ENCODE peak calls at places on chromosomes 4 and X, in seven cellular contexts. M is DND-41, Z is neural progenitor cell, T is tibial artery, Q is K562, N is GM06990, Y is aorta. A is an unnamed sample. For H3K27me3, the result is how much of the 10 kb centered on the place peaks cover.

GRCh38 chrX:16797841-16798240 is 11.6 kb downstream of the TXLNG start:
- DNase-seq in M (no peak), Z (no peak), T (no peak), Q (no peak), N (no peak), Y (no peak), A (no peak)

GRCh38 chr4:76504613-76505465 is 69.8 kb downstream of the SHROOM3 start:
- DNase-seq in M (no peak), Z (peak), T (no peak), Q (peak), N (no peak), Y (no peak), A (peak)

GRCh38 chrX:40326186-40326965 is 228.6 kb upstream of the BCOR start:
- DNase-seq in M (no peak), Z (no peak), T (no peak), Q (no peak), N (no peak), Y (no peak), A (no peak)

GRCh38 chr4:76800902-76801301 is 97.0 kb downstream of the SOWAHB start:
- DNase-seq in M (no peak), Z (no peak), T (no peak), Q (no peak), N (no peak), Y (no peak), A (no peak)

GRCh38 chr4:83118869-83119268 is 4.3 kb upstream of the PLAC8 start:
- DNase-seq in M (no peak), Z (no peak), T (no peak), Q (no peak), N (no peak), Y (no peak), A (no peak)

GRCh38 chrX:31837445-31837844 is 765.6 kb upstream of the FTHL17 start:
- DNase-seq in M (no peak), Z (no peak), T (no peak), Q (no peak), N (no peak), Y (no peak), A (no peak)

GRCh38 chr4:169286562-169287301 is 16.0 kb upstream of the SH3RF1 start:
- DNase-seq in M (no peak), Z (no peak), T (no peak), Q (peak), N (no peak), Y (no peak), A (no peak)

GRCh38 chr4:53861856-53862610 is 202.4 kb downstream of the CHIC2 start:
- DNase-seq in M (no peak), Z (no peak), T (no peak), Q (no peak), N (no peak), Y (no peak), A (no peak)

GRCh38 chr4:143352052-143352451 is 15.4 kb downstream of the GAB1 start:
- DNase-seq in M (no peak), Z (no peak), T (no peak), Q (no peak), N (no peak), Y (no peak), A (no peak)

GRCh38 chrX:23317799-23318724 is 16.6 kb upstream of the PTCHD1 start:
- DNase-seq in M (peak), Z (peak), T (no peak), Q (peak), N (no peak), Y (peak), A (peak)

GRCh38 chr4:139553751-139554670 is 2.0 kb downstream of the SETD7 start:
- DNase-seq in M (no peak), Z (no peak), T (no peak), Q (no peak), N (no peak), Y (no peak), A (no peak)

GRCh38 chr4:17763352-17763890 is 18.0 kb downstream of the FAM184B start:
- DNase-seq in M (no peak), Z (no peak), T (no peak), Q (no peak), N (no peak), Y (no peak), A (no peak)

DNA sequence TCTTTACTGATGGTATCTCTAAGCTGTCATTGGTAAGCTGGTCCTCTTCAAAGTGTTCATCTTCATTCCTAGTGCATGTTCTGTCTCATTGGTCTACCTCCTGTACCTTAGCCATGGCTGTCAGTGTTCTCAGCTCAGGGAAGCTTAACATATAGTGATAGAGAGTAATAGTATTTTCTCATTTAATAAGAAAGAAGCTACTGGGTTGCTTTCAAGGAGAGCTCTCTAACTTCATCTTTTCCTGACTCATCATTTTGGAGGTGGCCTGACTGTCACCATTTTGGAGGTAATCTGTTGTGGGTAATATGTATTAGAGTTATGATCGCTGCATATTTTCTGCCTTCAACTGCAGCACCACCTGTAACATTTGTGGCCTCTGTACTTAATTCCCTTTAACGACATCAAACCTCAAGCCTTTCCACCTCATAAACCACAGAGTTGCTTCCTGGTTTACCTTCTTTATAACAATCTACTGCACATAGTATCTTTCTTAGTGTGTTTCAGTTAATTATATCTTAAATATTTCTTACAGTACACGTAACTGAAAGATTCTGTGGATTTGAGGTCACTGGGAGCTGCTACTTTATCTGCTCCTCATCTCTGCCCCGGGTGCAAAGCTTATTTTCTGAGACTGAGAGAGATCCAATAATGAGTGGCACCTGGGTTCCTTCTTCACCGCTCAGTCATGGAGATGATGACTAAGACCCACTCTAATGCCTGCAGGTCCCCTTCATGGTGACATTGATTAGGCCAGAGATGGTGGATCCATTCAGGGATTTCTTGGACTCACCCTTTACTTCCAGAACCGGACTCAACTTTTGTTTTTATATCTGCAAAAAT is 474.1 kb upstream of the TECRL start:
- DNase-seq in M (peak), Z (no peak), T (no peak), Q (no peak), N (no peak), Y (no peak), A (no peak)
- H3K4me3 ChIP-seq in M (no peak), Z (no peak), T (no peak), Q (no peak), N (no peak), Y (no peak), A (no peak)

DNA sequence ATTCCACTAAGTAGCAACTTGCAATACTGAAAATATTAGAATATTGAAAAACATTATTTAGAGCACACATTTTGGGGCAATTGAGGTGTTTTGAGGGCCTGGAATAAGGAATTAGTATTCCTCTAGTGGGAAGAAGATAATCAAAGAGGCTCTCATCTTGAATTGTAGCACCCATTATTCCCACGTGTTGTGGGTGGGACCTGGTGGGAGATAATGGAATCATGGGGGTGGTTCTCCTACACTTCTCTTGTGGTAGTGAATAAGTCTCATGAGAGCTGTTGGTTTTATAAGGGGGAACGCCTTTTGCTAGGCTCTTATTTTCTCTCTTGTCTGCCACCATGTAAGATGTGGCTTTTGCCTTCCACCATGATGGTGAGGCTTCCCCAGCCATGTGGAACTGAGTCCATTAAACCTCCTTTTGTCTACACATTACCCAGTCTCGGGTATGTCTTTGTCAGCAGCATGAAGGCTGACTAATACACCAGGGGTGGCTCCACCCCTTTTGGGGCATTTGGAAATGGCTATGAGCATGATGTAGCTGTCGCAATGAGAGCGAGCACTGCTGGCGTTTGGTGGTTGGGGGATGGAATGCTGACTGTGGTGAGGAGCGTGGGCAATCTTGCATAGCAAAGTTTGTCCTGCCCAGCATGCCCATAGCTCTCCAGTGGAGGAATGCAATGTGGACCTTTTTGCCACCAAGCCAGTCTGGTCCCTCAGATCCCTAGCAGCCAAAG is 308.2 kb downstream of the FRMPD4 start:
- DNase-seq in M (no peak), Z (no peak), T (no peak), Q (no peak), N (no peak), Y (no peak), A (peak)
- H3K27me3 ChIP-seq in M (under half), Z (under half), T (under half), Q (under half), N (under half), Y (under half), A (under half)

GRCh38 chrX:45768666-45769065 is 568.0 kb upstream of the DIPK2B start:
- DNase-seq in M (no peak), Z (no peak), T (no peak), Q (no peak), N (no peak), Y (no peak), A (no peak)

GRCh38 chrX:45769919-45770582 is 569.4 kb upstream of the DIPK2B start:
- DNase-seq in M (no peak), Z (peak), T (peak), Q (peak), N (peak), Y (peak), A (no peak)

GRCh38 chrX:45765726-45766125 is 565.0 kb upstream of the DIPK2B start:
- DNase-seq in M (no peak), Z (no peak), T (no peak), Q (no peak), N (no peak), Y (no peak), A (no peak)

GRCh38 chrX:45765281-45765680 is 564.6 kb upstream of the DIPK2B start:
- DNase-seq in M (no peak), Z (no peak), T (no peak), Q (no peak), N (no peak), Y (no peak), A (no peak)

GRCh38 chrX:45767021-45767491 is 566.4 kb upstream of the DIPK2B start:
- DNase-seq in M (no peak), Z (no peak), T (no peak), Q (no peak), N (no peak), Y (no peak), A (peak)
- H3K4me3 ChIP-seq in M (no peak), Z (no peak), T (peak), Q (peak), N (peak), Y (no peak), A (no peak)

GRCh38 chr4:5757954-5758353 is 47.0 kb downstream of the EVC start:
- DNase-seq in M (no peak), Z (no peak), T (peak), Q (no peak), N (no peak), Y (no peak), A (no peak)
- H3K27me3 ChIP-seq in M (under half), Z (under half), T (under half), Q (under half), N (under half), Y (under half), A (under half)

GRCh38 chr4:185809517-185810071 is 2.4 kb downstream of the SORBS2 start:
- DNase-seq in M (no peak), Z (no peak), T (no peak), Q (no peak), N (no peak), Y (no peak), A (no peak)

GRCh38 chr4:185810746-185811508 is 1.1 kb downstream of the SORBS2 start:
- DNase-seq in M (no peak), Z (peak), T (no peak), Q (no peak), N (no peak), Y (no peak), A (no peak)

GRCh38 chr4:185817403-185817818 is 5.4 kb upstream of the SORBS2 start:
- DNase-seq in M (no peak), Z (no peak), T (no peak), Q (no peak), N (no peak), Y (no peak), A (no peak)

GRCh38 chr4:185813133-185813532 is 1.1 kb upstream of the SORBS2 start:
- DNase-seq in M (no peak), Z (no peak), T (no peak), Q (no peak), N (no peak), Y (no peak), A (no peak)

GRCh38 chr4:185811509-185812364 is at the start of gene SORBS2:
- DNase-seq in M (no peak), Z (peak), T (no peak), Q (no peak), N (peak), Y (no peak), A (peak)
- H3K4me3 ChIP-seq in M (no peak), Z (peak), T (peak), Q (no peak), N (peak), Y (no peak), A (peak)